ENCODE peak calls at places on chromosomes 12 and 14, in six cellular contexts. X is Panc1, O is colonic mucosa, Z is lower lobe of right lung, Q is kidney epithelial cell, G is adrenal gland. W is an unnamed sample.

GRCh38 chr12:3770891-3771290 is 18.0 kb upstream of the CRACR2A start:
- DNase-seq in X (no peak), G (no peak), Z (no peak), O (no peak), Q (peak; percentile 12), W (no peak)

GRCh38 chr12:53427905-53428594 is 4.4 kb downstream of the AMHR2 start:
- DNase-seq in O (no peak), Q (peak; percentile 97), Z (no peak), X (peak; percentile 96), G (peak; percentile 81), W (no peak)

GRCh38 chr14:75220097-75220496 is 43.7 kb upstream of the TMED10 start:
- DNase-seq in X (no peak), G (no peak), O (no peak), Z (no peak), Q (no peak), W (no peak)

GRCh38 chr12:89893972-89894706 is 185.5 kb upstream of the ATP2B1 start:
- DNase-seq in X (no peak), Z (no peak), Q (no peak), G (peak; percentile 4), O (no peak), W (no peak)

GRCh38 chr14:23727566-23728335 is 91.6 kb downstream of the DHRS2 start:
- DNase-seq in Q (peak; percentile 18), X (no peak), Z (no peak), O (no peak), G (peak; percentile 71), W (peak; percentile 4)

GRCh38 chr12:92938018-92938417 is 8.9 kb upstream of the EEA1 start:
- DNase-seq in G (no peak), X (no peak), Q (no peak), O (no peak), Z (no peak), W (no peak)

GRCh38 chr14:60632257-60632656 is 17.0 kb downstream of the SIX1 start:
- DNase-seq in X (no peak), Q (no peak), Z (no peak), O (no peak), G (no peak), W (no peak)

GRCh38 chr14:59313063-59314018 is 124.9 kb downstream of the DAAM1 start:
- DNase-seq in O (no peak), G (no peak), Z (no peak), X (no peak), Q (no peak), W (no peak)

GRCh38 chr12:67091204-67091603 is 178.0 kb upstream of the CAND1 start:
- DNase-seq in X (no peak), G (peak; percentile 22), O (no peak), Z (no peak), Q (no peak), W (no peak)

GRCh38 chr12:103829092-103829491 is 11.9 kb downstream of the NT5DC3 start:
- DNase-seq in Q (no peak), G (no peak), Z (no peak), X (no peak), O (no peak), W (no peak)

GRCh38 chr14:51950007-51950406 is 39.3 kb upstream of the RTRAF start:
- DNase-seq in Z (no peak), X (no peak), O (no peak), Q (no peak), G (no peak), W (no peak)

GRCh38 chr14:74417201-74417600 is 8.8 kb downstream of the SYNDIG1L start:
- DNase-seq in Q (no peak), O (no peak), Z (no peak), G (no peak), X (no peak), W (no peak)

GRCh38 chr14:51604078-51604477 is 47.6 kb upstream of the FRMD6 start:
- DNase-seq in O (no peak), X (no peak), Q (peak; percentile 39), Z (no peak), G (no peak), W (peak; percentile 28)

GRCh38 chr12:79409562-79409961 is 281.2 kb downstream of the PAWR start:
- DNase-seq in G (no peak), O (no peak), Z (no peak), Q (peak; percentile 39), X (no peak), W (peak; percentile 95)

GRCh38 chr12:115873416-115874082 is 403.9 kb downstream of the MED13L start:
- DNase-seq in G (no peak), O (no peak), X (no peak), Q (no peak), Z (no peak), W (no peak)

GRCh38 chr12:75825686-75826085 is 205.9 kb downstream of the PHLDA1 start:
- DNase-seq in Q (peak; percentile 90), X (no peak), G (no peak), Z (no peak), O (no peak), W (peak; percentile 81)

GRCh38 chr14:69648480-69649414 is 37.4 kb downstream of the SUSD6 start:
- DNase-seq in G (no peak), O (no peak), X (peak; percentile 39), Z (no peak), Q (no peak), W (no peak)

GRCh38 chr14:100286484-100287191 is 19.6 kb downstream of the SLC25A29 start:
- DNase-seq in X (no peak), G (no peak), O (no peak), Z (no peak), Q (no peak), W (no peak)

GRCh38 chr14:89498836-89499235 is 81.8 kb upstream of the FOXN3 start:
- DNase-seq in X (no peak), Q (no peak), O (no peak), Z (no peak), G (no peak), W (no peak)

GRCh38 chr12:42706331-42706730 is 116.8 kb upstream of the PRICKLE1 start:
- DNase-seq in Q (no peak), X (no peak), O (no peak), Z (no peak), G (no peak), W (peak; percentile 57)

GRCh38 chr12:130336723-130337475 is 788 bp upstream of the PIWIL1 start:
- DNase-seq in O (peak; percentile 27), Q (no peak), X (no peak), Z (no peak), G (no peak), W (no peak)

GRCh38 chr12:108825205-108825950 is 32.0 kb downstream of the SSH1 start:
- DNase-seq in O (no peak), X (no peak), G (peak; percentile 40), Q (no peak), Z (no peak), W (no peak)

GRCh38 chr12:10559241-10559640 is 53.6 kb downstream of the EIF2S3B start:
- DNase-seq in X (no peak), Z (no peak), O (no peak), G (no peak), Q (no peak), W (no peak)

GRCh38 chr14:79543966-79544365 is 667.3 kb downstream of the DIO2 start:
- DNase-seq in G (no peak), O (no peak), Q (no peak), Z (no peak), X (no peak), W (peak; percentile 29)

GRCh38 chr12:106369624-106370346 is 12.2 kb downstream of the POLR3B start:
- DNase-seq in X (no peak), Q (peak; percentile 70), G (no peak), Z (no peak), O (no peak), W (peak; percentile 42)

GRCh38 chr12:84502907-84503787 is 409.5 kb downstream of the SLC6A15 start:
- DNase-seq in X (peak; percentile 25), Z (no peak), Q (peak; percentile 7), G (peak; percentile 74), O (peak; percentile 42), W (peak; percentile 47)

GRCh38 chr12:104573-105081 is 38.1 kb downstream of the IQSEC3 start:
- DNase-seq in Z (no peak), G (no peak), O (peak; percentile 58), X (no peak), Q (no peak), W (no peak)

GRCh38 chr12:26771861-26772260 is 61.1 kb downstream of the ITPR2 start:
- DNase-seq in Q (no peak), O (no peak), X (no peak), G (no peak), Z (no peak), W (no peak)

GRCh38 chr12:11621797-11622423 is 27.6 kb upstream of the ETV6 start:
- DNase-seq in Z (no peak), X (no peak), Q (no peak), G (peak; percentile 16), O (no peak), W (no peak)
- TF ChIP-seq CTCF in Z (no peak), X (no peak), Q (no peak), G (peak; percentile 43), O (no peak), W (no peak)

DNA sequence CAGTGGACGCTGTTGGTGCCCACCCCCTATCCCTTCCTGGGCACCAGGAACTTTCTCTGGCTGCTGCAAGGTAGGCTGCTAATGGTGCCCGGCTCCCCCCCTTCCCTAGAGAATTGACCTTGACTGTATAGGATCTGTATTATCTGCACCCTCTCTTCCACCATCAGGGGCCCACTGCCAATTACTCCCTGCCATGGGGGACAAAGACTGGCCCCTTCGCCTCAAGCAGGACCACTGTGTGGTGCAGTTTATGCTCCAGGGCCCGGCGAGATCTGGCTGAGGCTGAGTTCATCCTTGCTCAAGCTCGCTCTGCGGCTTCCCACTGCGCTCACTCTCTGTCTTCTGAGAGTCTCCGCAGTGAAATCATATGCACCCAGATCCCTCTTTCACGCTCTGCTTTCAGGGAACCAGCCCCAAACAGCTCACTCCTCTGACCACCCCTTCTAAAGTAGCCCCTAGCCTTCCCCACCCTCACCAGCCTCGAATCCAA is 95.2 kb downstream of the LGMN start:
- DNase-seq in Z (peak; percentile 66), G (no peak), O (no peak), X (no peak), Q (no peak), W (no peak)
- H3K4me3 ChIP-seq in Z (peak overlapping the region; percentile 58), G (no peak overlapping the region), O (peak overlapping the region; percentile 24), X (no peak overlapping the region), Q (no peak overlapping the region), W (no peak overlapping the region)

DNA sequence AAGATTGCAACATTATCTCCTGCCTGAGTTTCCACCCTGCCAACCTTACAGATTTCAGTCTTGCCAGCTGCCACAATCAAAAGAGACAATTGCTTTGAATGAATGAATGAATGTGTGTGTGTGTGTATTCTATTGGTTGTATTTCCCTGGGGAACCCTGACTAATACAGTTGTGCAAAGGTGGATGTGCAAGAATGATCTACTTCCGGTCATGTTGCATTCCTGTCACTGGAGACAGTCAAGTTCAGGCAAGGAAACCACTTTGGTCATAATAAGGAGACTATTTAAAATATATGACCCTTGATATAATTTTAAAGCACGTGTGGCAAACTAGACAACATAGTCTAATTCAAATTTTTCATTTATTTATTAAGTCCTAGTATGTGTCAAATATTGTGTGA is 13.1 kb downstream of the RERG start:
- DNase-seq in Q (no peak), O (no peak), G (no peak), X (no peak), Z (no peak), W (no peak)
- TF ChIP-seq CTCF in Q (peak; percentile 28), O (no peak), G (peak; percentile 52), X (no peak), Z (no peak), W (peak; percentile 26)

DNA sequence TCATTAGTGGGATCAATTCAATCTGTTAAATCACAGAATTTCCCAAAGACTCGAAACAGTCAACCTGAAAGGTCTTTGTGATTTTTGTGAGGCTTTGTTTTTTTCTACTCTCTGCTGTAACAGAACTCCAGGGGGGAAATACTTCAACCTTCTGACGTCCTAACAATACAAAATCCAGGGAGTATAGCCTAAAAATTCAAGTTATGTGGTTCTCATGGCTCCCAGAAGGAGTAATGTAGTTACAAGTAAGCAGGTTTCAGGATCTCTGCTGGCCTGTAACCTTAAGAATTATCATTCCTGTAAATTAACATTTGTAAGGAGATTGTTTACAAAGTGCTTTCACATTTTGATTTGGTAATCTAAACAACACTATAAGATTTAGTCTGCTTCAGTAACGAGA is 39.9 kb downstream of the VEZT start:
- DNase-seq in Q (no peak), G (no peak), Z (no peak), O (no peak), X (no peak), W (no peak)
- H3K4me3 ChIP-seq in Q (no peak overlapping the region), G (no peak overlapping the region), Z (no peak overlapping the region), O (no peak overlapping the region), X (no peak overlapping the region), W (no peak overlapping the region)